ENCODE peak calls at places on chromosomes 11 and 22, in six cellular contexts. U, N, P, Q, A and I are unnamed samples.
A peak's percentile ranks its signal among the peaks of the same experiment; 100 is the strongest.

GRCh38 chr11:76139317-76139716 is 67.0 kb downstream of the WNT11 start:
- DNase-seq in P (peak; percentile 48), A (no peak), Q (no peak), N (no peak), U (no peak), I (no peak)

GRCh38 chr22:41320416-41321240 is 19.3 kb downstream of the ZC3H7B start:
- DNase-seq in A (no peak), U (no peak), N (no peak), Q (no peak), P (no peak), I (no peak)

GRCh38 chr11:46728659-46729040 is 9.6 kb downstream of the F2 start:
- DNase-seq in N (no peak), A (no peak), Q (no peak), U (no peak), P (no peak), I (no peak)

GRCh38 chr11:109405671-109406070 is 16.3 kb upstream of the C11orf87 start:
- DNase-seq in A (no peak), P (no peak), Q (no peak), U (no peak), N (peak; percentile 40), I (peak; percentile 46)

GRCh38 chr11:48193876-48194275 is 22.7 kb upstream of the OR4B1 start:
- DNase-seq in Q (no peak), N (peak; percentile 35), P (peak; percentile 46), A (no peak), U (no peak), I (peak; percentile 60)

GRCh38 chr11:102384419-102385052 is 37.5 kb downstream of the BIRC2 start:
- DNase-seq in Q (no peak), U (no peak), P (no peak), N (no peak), A (no peak), I (no peak)

GRCh38 chr22:33803371-33803770 is 116.9 kb downstream of the LARGE1 start:
- DNase-seq in U (no peak), A (no peak), Q (no peak), N (peak; percentile 95), P (peak; percentile 97), I (peak; percentile 94)

GRCh38 chr11:19474954-19475811 is 234.4 kb upstream of the E2F8 start:
- DNase-seq in P (no peak), Q (no peak), A (no peak), N (no peak), U (no peak), I (no peak)

GRCh38 chr11:112995423-112996084 is 34.3 kb downstream of the NCAM1 start:
- DNase-seq in A (no peak), Q (no peak), U (no peak), N (no peak), P (no peak), I (no peak)

GRCh38 chr22:25488244-25489020 is 76.0 kb upstream of the GRK3 start:
- DNase-seq in A (peak; percentile 62), Q (peak; percentile 86), U (peak; percentile 86), P (peak; percentile 43), N (peak; percentile 91), I (peak; percentile 80)

GRCh38 chr11:10348650-10349280 is 43.9 kb downstream of the ADM start:
- DNase-seq in P (peak; percentile 93), A (no peak), Q (no peak), N (peak; percentile 74), U (no peak), I (peak; percentile 80)

GRCh38 chr11:2944953-2945756 is 15.9 kb upstream of the PHLDA2 start:
- DNase-seq in U (peak; percentile 90), Q (peak; percentile 88), P (peak; percentile 89), N (peak; percentile 97), A (peak; percentile 88), I (peak; percentile 91)

GRCh38 chr11:108975641-108976071 is 310.8 kb downstream of the DDX10 start:
- DNase-seq in A (no peak), N (no peak), P (no peak), Q (peak; percentile 22), U (no peak), I (no peak)

GRCh38 chr22:19036523-19037273 is 85.5 kb downstream of the DGCR2 start:
- DNase-seq in A (peak; percentile 25), N (peak; percentile 26), U (no peak), Q (no peak), P (no peak), I (no peak)

GRCh38 chr11:128985880-128986279 is 43.2 kb upstream of the TP53AIP1 start:
- DNase-seq in A (no peak), U (no peak), P (no peak), N (no peak), Q (no peak), I (no peak)

GRCh38 chr11:43505171-43505570 is 146.5 kb downstream of the TTC17 start:
- DNase-seq in P (no peak), N (no peak), A (no peak), U (no peak), Q (no peak), I (no peak)
- TF ChIP-seq CTCF in P (no peak), N (no peak), A (no peak), U (no peak), Q (no peak), I (no peak)

DNA sequence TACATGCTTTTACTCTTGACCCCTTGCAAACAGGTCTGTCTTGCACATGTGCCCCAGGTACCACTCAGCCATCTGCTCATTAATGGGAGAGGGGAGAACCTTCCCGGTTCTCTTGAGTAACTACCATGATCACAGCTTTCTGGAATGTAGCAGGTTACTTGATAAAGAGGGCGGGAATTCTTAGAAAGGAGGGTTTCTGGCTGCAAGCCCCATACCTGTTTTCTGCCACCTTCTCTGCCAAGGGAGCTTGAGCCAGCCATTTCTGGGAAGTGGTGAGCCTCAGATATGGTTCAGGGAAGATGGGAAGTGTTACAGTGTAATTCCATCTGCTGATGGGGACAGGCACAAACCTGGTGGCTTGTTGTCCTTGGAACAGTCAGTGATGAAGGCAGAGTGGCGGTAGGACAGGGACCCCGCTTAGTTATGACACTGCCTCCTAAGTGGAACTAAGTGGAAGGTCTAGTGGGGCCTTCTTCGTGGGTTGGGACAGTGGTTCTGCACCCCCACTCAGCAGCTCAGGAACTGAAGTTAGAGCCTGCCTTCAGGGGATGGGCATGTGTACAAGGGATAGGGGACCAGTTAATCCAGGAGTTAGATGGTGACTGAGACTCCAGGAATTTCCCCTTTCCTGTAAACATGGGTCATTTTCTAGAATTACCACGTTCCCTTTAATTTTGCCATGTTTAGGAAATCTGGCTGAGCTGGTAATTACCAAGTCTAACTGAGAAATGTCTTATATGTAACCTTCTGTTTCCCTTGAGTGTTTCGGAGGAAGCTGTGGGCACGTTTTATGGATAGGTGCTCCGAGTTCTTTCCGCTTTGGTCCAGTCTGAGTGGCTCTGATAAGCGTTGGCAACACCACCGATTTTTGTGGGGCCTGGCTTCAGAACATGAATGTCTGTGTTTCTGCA is 35.2 kb downstream of the BCR start:
- DNase-seq in N (no peak), P (peak; percentile 39), A (no peak), Q (peak; percentile 64), U (peak; percentile 66), I (peak; percentile 48)
- H3K4me3 ChIP-seq in N (no peak overlapping the region), P (no peak overlapping the region), A (no peak overlapping the region), Q (no peak overlapping the region), U (no peak overlapping the region), I (no peak overlapping the region)

GRCh38 chr11:119193626-119194025 is 8.4 kb downstream of the NHERF4 start:
- DNase-seq in P (no peak), Q (no peak), U (no peak), A (no peak), N (no peak), I (no peak)

GRCh38 chr11:119196833-119197483 is 9.2 kb upstream of the CBL start:
- DNase-seq in Q (peak; percentile 79), N (peak; percentile 95), A (no peak), U (peak; percentile 76), P (peak; percentile 85), I (peak; percentile 90)

GRCh38 chr11:119195680-119196079 is 10.4 kb downstream of the NHERF4 start:
- DNase-seq in P (peak; percentile 53), N (peak; percentile 80), Q (peak; percentile 44), A (peak; percentile 79), U (peak; percentile 75), I (peak; percentile 52)

GRCh38 chr11:119193001-119193400 is 7.7 kb downstream of the NHERF4 start:
- DNase-seq in U (no peak), P (no peak), A (no peak), N (no peak), Q (no peak), I (no peak)

GRCh38 chr11:119194811-119195210 is 9.5 kb downstream of the NHERF4 start:
- DNase-seq in N (no peak), Q (no peak), U (no peak), A (no peak), P (no peak), I (no peak)
- TF ChIP-seq CTCF in N (no peak), Q (no peak), U (no peak), A (no peak), P (no peak), I (no peak)

GRCh38 chr11:61829806-61830205 is 1.7 kb downstream of the FADS2 start:
- DNase-seq in P (no peak), Q (no peak), A (no peak), N (no peak), U (no peak), I (no peak)
- H3K4me3 ChIP-seq in P (peak overlapping the region; percentile 84), Q (no peak overlapping the region), A (no peak overlapping the region), N (peak overlapping the region; percentile 67), U (no peak overlapping the region), I (peak overlapping the region; percentile 91)

GRCh38 chr11:91374794-91375193 is 849.8 kb upstream of the FAT3 start:
- DNase-seq in A (no peak), U (no peak), P (no peak), Q (no peak), N (no peak), I (no peak)

DNA sequence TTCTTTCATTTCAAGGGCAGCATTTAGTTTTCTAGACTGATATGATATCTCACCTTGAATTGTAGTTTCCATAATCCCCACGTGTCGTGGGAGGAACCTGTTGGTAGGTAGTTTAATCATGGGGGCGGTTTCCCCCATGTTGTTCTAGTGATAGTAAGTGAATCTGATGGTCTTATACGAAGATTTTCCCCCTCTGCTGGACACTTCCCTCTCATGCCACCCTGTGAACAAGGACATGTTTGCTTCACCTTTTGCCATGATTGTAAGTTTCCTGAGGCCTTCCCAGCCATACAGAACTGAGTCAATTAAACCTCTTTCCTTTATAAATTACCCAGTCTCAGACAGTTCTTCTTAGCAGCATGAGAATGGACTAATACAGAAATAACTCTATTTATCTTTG is 851.1 kb upstream of the FAT3 start:
- DNase-seq in A (no peak), U (no peak), N (peak; percentile 2), P (no peak), Q (no peak), I (no peak)
- TF ChIP-seq CTCF in A (no peak), U (no peak), N (peak; percentile 19), P (no peak), Q (no peak), I (no peak)

DNA sequence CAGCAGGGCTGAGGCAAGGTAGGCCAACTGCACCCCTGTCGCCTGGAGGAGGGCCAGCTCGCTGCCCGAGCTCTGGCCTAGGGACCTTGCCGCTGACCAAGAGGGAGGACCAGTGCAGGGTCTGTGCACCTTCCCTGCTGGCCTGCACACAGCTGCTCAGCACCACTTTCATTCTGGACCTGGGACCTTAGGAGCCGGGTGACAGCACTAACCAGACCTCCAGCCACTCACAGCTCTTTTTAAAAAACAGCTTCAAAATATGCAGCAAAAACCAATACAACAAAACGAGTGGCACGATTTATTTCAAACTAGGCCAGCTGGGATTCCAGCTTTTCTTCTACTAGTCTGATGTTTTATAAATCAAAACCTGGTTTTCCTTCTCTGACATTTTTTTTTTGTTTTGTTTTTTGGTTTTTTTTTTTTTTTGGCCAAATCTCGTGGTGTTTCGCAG is 18.0 kb downstream of the RSPH14 start:
- DNase-seq in P (no peak), Q (no peak), N (no peak), U (no peak), A (no peak), I (no peak)
- H3K4me3 ChIP-seq in P (no peak overlapping the region), Q (no peak overlapping the region), N (no peak overlapping the region), U (no peak overlapping the region), A (no peak overlapping the region), I (no peak overlapping the region)